ENCODE peak calls at places on chromosomes 3 and 15, in six cellular contexts. F, P, O, V, T and C are unnamed samples.

GRCh38 chr3:146125946-146126345 is 35.0 kb downstream of the PLOD2 start:
- DNase-seq in F (no peak), P (no peak), O (no peak), V (no peak), T (no peak), C (peak; percentile 48)

GRCh38 chr15:70486451-70487379 is 276.6 kb downstream of the UACA start:
- DNase-seq in F (no peak), P (no peak), O (no peak), V (no peak), T (no peak), C (peak; percentile 51)

GRCh38 chr3:64214002-64214696 is 11.1 kb downstream of the PRICKLE2 start:
- DNase-seq in F (no peak), P (no peak), O (peak; percentile 69), V (no peak), T (no peak), C (no peak)

GRCh38 chr3:11014253-11014652 is 21.7 kb downstream of the SLC6A1 start:
- DNase-seq in F (no peak), P (no peak), O (no peak), V (no peak), T (no peak), C (no peak)

GRCh38 chr15:76335851-76336253 is 721 bp upstream of the ISL2 start:
- DNase-seq in F (peak; percentile 47), P (peak; percentile 21), O (no peak), V (no peak), T (no peak), C (no peak)

GRCh38 chr15:42576040-42576594 is 711 bp downstream of the STARD9 start:
- DNase-seq in F (no peak), P (no peak), O (no peak), V (no peak), T (no peak), C (no peak)

GRCh38 chr3:156516284-156516683 is 38.6 kb downstream of the SSR3 start:
- DNase-seq in F (peak; percentile 34), P (no peak), O (no peak), V (no peak), T (no peak), C (no peak)

GRCh38 chr15:38267416-38268022 is 14.9 kb downstream of the SPRED1 start:
- DNase-seq in F (no peak), P (no peak), O (no peak), V (no peak), T (no peak), C (no peak)

GRCh38 chr3:62371735-62372591 is 1.4 kb downstream of the FEZF2 start:
- DNase-seq in F (no peak), P (no peak), O (no peak), V (no peak), T (no peak), C (no peak)

GRCh38 chr3:47578691-47579632 is at the start of gene CSPG5:
- DNase-seq in F (peak; percentile 52), P (peak; percentile 7), O (no peak), V (peak; percentile 47), T (no peak), C (no peak)

GRCh38 chr15:63487076-63487757 is 17.2 kb upstream of the USP3 start:
- DNase-seq in F (peak; percentile 90), P (peak; percentile 86), O (peak; percentile 89), V (peak; percentile 69), T (no peak), C (peak; percentile 43)

GRCh38 chr3:73521936-73522335 is 102.8 kb downstream of the PDZRN3 start:
- DNase-seq in F (no peak), P (no peak), O (no peak), V (no peak), T (no peak), C (no peak)
- H3K4me1 ChIP-seq in F (no peaks in the 10 kb centered on the region), P (no peaks in the 10 kb centered on the region), O (peaks cover 47% of the 10 kb centered on the region), V (no peaks in the 10 kb centered on the region), T (peaks cover 7% of the 10 kb centered on the region), C (no peaks in the 10 kb centered on the region)

GRCh38 chr3:152348436-152349177 is 79.9 kb downstream of the MBNL1 start:
- DNase-seq in F (peak; percentile 28), P (no peak), O (no peak), V (no peak), T (no peak), C (no peak)
- H3K4me1 ChIP-seq in F (peaks cover 3% of the 10 kb centered on the region), P (peaks cover 35% of the 10 kb centered on the region), O (peaks cover 73% of the 10 kb centered on the region), V (no peaks in the 10 kb centered on the region), T (peaks cover 26% of the 10 kb centered on the region), C (peaks cover 22% of the 10 kb centered on the region)

DNA sequence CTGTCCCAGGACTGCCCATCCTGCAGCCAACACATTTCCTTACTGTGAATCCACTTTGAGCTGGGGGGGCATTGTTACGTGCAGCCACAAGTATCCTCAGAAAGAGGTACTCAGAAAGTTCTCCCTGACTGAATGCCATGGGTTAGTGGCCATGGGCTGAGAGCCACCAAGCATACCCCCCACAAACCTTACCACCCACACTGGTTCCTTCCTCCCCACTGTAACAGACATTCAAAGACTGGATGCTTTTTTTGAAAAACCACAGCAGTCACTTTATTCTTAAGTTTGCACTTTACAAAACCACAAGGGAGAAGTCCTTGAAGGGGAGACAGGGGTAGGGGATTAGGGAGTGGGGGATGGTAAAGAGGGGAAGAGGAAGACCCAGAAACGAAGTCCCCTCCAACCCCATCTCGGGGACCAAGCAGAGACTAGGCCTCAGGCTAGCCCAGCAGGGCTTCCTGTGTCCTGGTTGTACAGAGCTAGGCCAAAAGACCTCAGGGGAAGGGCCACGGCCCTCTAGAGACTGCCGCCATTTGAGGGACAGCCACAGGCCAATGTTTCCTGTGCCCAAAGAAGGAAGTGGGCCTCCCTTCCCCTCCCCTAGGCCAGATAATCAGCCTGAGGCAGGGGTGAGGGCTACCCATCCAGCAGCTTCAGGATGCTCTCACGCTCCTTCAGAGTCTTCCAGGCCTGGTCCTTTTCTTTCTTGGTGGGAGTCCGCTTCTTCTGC is 10.1 kb upstream of the CAMK1 start:
- DNase-seq in F (no peak), P (peak; percentile 65), O (no peak), V (no peak), T (no peak), C (no peak)
- H3K4me1 ChIP-seq in F (peaks cover 15% of the 10 kb centered on the region), P (peaks cover 42% of the 10 kb centered on the region), O (no peaks in the 10 kb centered on the region), V (no peaks in the 10 kb centered on the region), T (peaks cover 3% of the 10 kb centered on the region), C (no peaks in the 10 kb centered on the region)

GRCh38 chr3:112123548-112123947 is 9.5 kb downstream of the GCSAM start:
- DNase-seq in F (no peak), P (no peak), O (no peak), V (no peak), T (no peak), C (no peak)

GRCh38 chr3:112127522-112128494 is 5.2 kb downstream of the GCSAM start:
- DNase-seq in F (no peak), P (peak; percentile 30), O (no peak), V (no peak), T (no peak), C (no peak)

GRCh38 chr3:112128843-112129727 is 4.0 kb downstream of the GCSAM start:
- DNase-seq in F (no peak), P (peak; percentile 77), O (no peak), V (no peak), T (no peak), C (peak; percentile 39)

GRCh38 chr3:112124901-112125607 is 8.0 kb downstream of the GCSAM start:
- DNase-seq in F (no peak), P (no peak), O (no peak), V (no peak), T (no peak), C (no peak)

DNA sequence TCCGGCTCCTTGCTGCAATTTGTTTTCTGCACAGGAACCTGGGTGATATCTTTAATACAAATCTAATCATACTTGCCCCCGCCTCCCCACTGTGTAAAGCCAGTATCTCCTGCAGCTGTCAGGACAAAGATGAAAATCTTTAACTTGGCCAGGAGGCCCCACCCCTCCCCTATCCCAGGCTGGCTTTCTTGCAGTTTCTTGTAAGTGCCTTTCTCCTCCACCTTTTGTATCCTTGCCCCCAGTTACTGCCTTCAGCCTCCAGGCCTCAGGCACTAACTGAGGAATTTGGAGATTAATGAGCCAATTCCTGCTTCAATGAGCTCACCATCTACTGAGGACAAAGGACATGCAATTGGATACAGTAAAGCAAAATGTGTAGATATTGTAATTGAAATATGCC is 6.5 kb downstream of the GCSAM start:
- DNase-seq in F (no peak), P (peak; percentile 17), O (no peak), V (peak; percentile 20), T (no peak), C (peak; percentile 68)
- H3K4me1 ChIP-seq in F (no peaks in the 10 kb centered on the region), P (peaks cover 39% of the 10 kb centered on the region), O (peaks cover 17% of the 10 kb centered on the region), V (peaks cover 18% of the 10 kb centered on the region), T (peaks cover 18% of the 10 kb centered on the region), C (peaks cover 36% of the 10 kb centered on the region)